ENCODE peak calls at places on chromosome 9, in seven cellular contexts. N is GM23338, G is PC-3, J is MM.1S, M is OCI-LY7, X is GM23248, W is SK-N-SH. O is an unnamed sample.
A peak's percentile ranks its signal among the peaks of the same experiment; 100 is the strongest.

GRCh38 chr9:89845862-89846261 is 241.1 kb downstream of the GADD45G start:
- DNase-seq in N (no peak), G (no peak), J (no peak), M (no peak), X (no peak), W (no peak), O (no peak)

GRCh38 chr9:113164536-113165300 is 13.9 kb downstream of the SLC31A2 start:
- DNase-seq in N (no peak), G (no peak), J (no peak), M (no peak), X (peak; percentile 76), W (peak; percentile 21), O (no peak)

GRCh38 chr9:73143606-73144328 is 7.9 kb upstream of the ANXA1 start:
- DNase-seq in N (no peak), G (peak; percentile 92), J (no peak), M (no peak), X (peak; percentile 83), W (no peak), O (peak; percentile 75)

GRCh38 chr9:114303977-114304376 is 18.9 kb upstream of the ORM1 start:
- DNase-seq in N (no peak), G (no peak), J (no peak), M (no peak), X (no peak), W (no peak), O (peak; percentile 3)

GRCh38 chr9:9881692-9882091 is 731.1 kb downstream of the PTPRD start:
- DNase-seq in N (no peak), G (no peak), J (no peak), M (no peak), X (no peak), W (no peak), O (no peak)

GRCh38 chr9:91305596-91305995 is 56.1 kb downstream of the AUH start:
- DNase-seq in N (no peak), G (no peak), J (no peak), M (no peak), X (no peak), W (no peak), O (no peak)

GRCh38 chr9:126150411-126151030 is 176.1 kb upstream of the MVB12B start:
- DNase-seq in N (no peak), G (no peak), J (no peak), M (no peak), X (no peak), W (peak; percentile 52), O (no peak)

GRCh38 chr9:7115606-7116005 is 357.8 kb downstream of the KDM4C start:
- DNase-seq in N (no peak), G (no peak), J (no peak), M (no peak), X (no peak), W (no peak), O (no peak)

GRCh38 chr9:138075961-138076649 is 198.5 kb downstream of the CACNA1B start:
- DNase-seq in N (no peak), G (no peak), J (no peak), M (no peak), X (no peak), W (peak; percentile 6), O (no peak)

GRCh38 chr9:136578915-136579637 is 33.2 kb upstream of the NOTCH1 start:
- DNase-seq in N (no peak), G (peak; percentile 11), J (no peak), M (peak; percentile 21), X (peak; percentile 26), W (peak; percentile 59), O (no peak)

GRCh38 chr9:37574241-37574721 is 1.9 kb downstream of the FBXO10 start:
- DNase-seq in N (peak; percentile 32), G (no peak), J (no peak), M (no peak), X (peak; percentile 71), W (peak; percentile 25), O (peak; percentile 46)

GRCh38 chr9:127163409-127163808 is 41.0 kb upstream of the ANGPTL2 start:
- DNase-seq in N (no peak), G (no peak), J (peak; percentile 79), M (peak; percentile 72), X (peak; percentile 85), W (no peak), O (no peak)

GRCh38 chr9:87740198-87740597 is 14.3 kb downstream of the CTSL start:
- DNase-seq in N (no peak), G (no peak), J (no peak), M (no peak), X (no peak), W (no peak), O (no peak)

GRCh38 chr9:34709196-34709978 is 549 bp downstream of the CCL21 start:
- DNase-seq in N (no peak), G (no peak), J (no peak), M (no peak), X (no peak), W (no peak), O (no peak)

GRCh38 chr9:135584934-135585333 is 23.4 kb downstream of the PAEP start:
- DNase-seq in N (no peak), G (no peak), J (no peak), M (no peak), X (no peak), W (no peak), O (no peak)

GRCh38 chr9:14213504-14213903 is 100.4 kb downstream of the NFIB start:
- DNase-seq in N (no peak), G (no peak), J (no peak), M (no peak), X (no peak), W (no peak), O (no peak)

GRCh38 chr9:71795097-71795807 is 26.9 kb upstream of the CEMIP2 start:
- DNase-seq in N (no peak), G (no peak), J (peak; percentile 63), M (peak; percentile 95), X (no peak), W (no peak), O (no peak)

GRCh38 chr9:137083418-137084004 is 3.3 kb upstream of the MAN1B1 start:
- DNase-seq in N (no peak), G (peak; percentile 92), J (no peak), M (no peak), X (peak; percentile 98), W (no peak), O (peak; percentile 85)

GRCh38 chr9:123922911-123923310 is 7.0 kb downstream of the DENND1A start:
- DNase-seq in N (no peak), G (no peak), J (no peak), M (no peak), X (no peak), W (no peak), O (no peak)

GRCh38 chr9:33167949-33168535 is 906 bp upstream of the B4GALT1 start:
- DNase-seq in N (no peak), G (no peak), J (peak; percentile 7), M (peak; percentile 39), X (peak; percentile 50), W (no peak), O (peak; percentile 35)

GRCh38 chr9:69016366-69017096 is 2.6 kb upstream of the PRKACG start:
- DNase-seq in N (no peak), G (no peak), J (no peak), M (no peak), X (no peak), W (no peak), O (no peak)

GRCh38 chr9:85610074-85610855 is 131.5 kb downstream of the AGTPBP1 start:
- DNase-seq in N (peak; percentile 85), G (peak; percentile 73), J (peak; percentile 82), M (peak; percentile 73), X (peak; percentile 78), W (peak; percentile 74), O (peak; percentile 81)

GRCh38 chr9:26356491-26356890 is 536.1 kb downstream of the CAAP1 start:
- DNase-seq in N (no peak), G (no peak), J (no peak), M (no peak), X (no peak), W (no peak), O (no peak)

GRCh38 chr9:124659099-124659659 is 111.9 kb downstream of the NR6A1 start:
- DNase-seq in N (peak; percentile 67), G (peak; percentile 69), J (peak; percentile 15), M (peak; percentile 61), X (peak; percentile 96), W (peak; percentile 71), O (peak; percentile 89)

GRCh38 chr9:137506702-137507171 is 43.5 kb downstream of the PNPLA7 start:
- DNase-seq in N (no peak), G (no peak), J (no peak), M (no peak), X (peak; percentile 81), W (no peak), O (no peak)

GRCh38 chr9:17810728-17811634 is 232.1 kb downstream of the SH3GL2 start:
- DNase-seq in N (peak; percentile 87), G (peak; percentile 69), J (peak; percentile 41), M (peak; percentile 68), X (peak; percentile 84), W (peak; percentile 50), O (peak; percentile 90)

GRCh38 chr9:21988056-21988990 is 5.9 kb downstream of the CDKN2A start:
- DNase-seq in N (no peak), G (no peak), J (no peak), M (no peak), X (no peak), W (no peak), O (no peak)

DNA sequence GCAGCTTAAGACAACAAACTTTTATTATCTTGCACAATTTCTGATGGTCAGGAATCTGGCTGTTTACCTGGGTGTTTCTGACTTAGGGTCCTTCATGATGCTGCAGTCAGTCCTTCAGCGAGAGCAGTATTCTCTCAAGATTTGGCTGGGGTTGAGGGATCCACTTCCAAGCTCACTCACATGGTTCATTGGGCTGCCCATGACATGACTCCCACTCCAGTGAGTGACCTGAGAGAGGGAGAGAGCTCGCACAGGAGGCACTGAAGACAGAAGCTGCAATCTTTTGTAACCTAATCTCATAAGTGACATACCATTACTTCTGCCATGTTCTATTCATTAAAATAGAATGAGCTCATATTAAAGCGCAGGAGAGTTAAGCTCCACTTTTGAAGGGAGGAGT is 212.6 kb downstream of the SPATA31D1 start:
- DNase-seq in N (no peak), G (no peak), J (no peak), M (no peak), X (no peak), W (no peak), O (no peak)
- TF ChIP-seq EZH2phosphoT487 in N (no peak), G (no peak), J (no peak), M (no peak), X (no peak), W (no peak), O (no peak)

DNA sequence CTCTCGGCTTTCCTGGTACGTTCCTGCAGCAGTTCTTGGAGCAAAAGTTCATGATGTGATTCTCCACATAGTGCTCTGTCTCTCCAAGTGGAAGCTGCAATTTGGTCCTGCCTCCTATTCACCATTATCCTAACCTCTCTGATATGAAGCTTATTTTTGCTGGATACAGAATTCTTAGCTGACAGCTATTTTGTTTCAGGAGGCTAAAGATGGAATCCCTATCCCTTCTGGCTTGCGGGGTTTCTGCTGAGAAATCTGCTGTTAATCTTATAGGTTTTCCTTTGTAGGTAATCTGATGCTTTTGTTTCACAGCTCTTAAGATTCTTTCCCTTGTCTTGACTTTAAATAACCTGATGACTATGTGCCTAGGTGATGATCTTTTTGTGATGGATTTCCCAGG is 181.6 kb upstream of the VLDLR start:
- DNase-seq in N (peak; percentile 13), G (no peak), J (no peak), M (no peak), X (no peak), W (no peak), O (no peak)
- H3K9me2 ChIP-seq in N (peaks cover 3% of the 10 kb centered on the region), G (no peaks in the 10 kb centered on the region), J (no peaks in the 10 kb centered on the region), M (no peaks in the 10 kb centered on the region), X (no peaks in the 10 kb centered on the region), W (no peaks in the 10 kb centered on the region), O (no peaks in the 10 kb centered on the region)

GRCh38 chr9:130433168-130433946 is 11.4 kb upstream of the ASS1 start:
- DNase-seq in N (peak; percentile 82), G (peak; percentile 39), J (no peak), M (no peak), X (peak; percentile 82), W (peak; percentile 92), O (peak; percentile 79)
- TF ChIP-seq EZH2phosphoT487 in N (no peak), G (no peak), J (no peak), M (no peak), X (no peak), W (no peak), O (no peak)

GRCh38 chr9:132391446-132391845 is 15.2 kb downstream of the TTF1 start:
- DNase-seq in N (no peak), G (no peak), J (no peak), M (no peak), X (no peak), W (no peak), O (no peak)
- H3K9me2 ChIP-seq in N (no peaks in the 10 kb centered on the region), G (no peaks in the 10 kb centered on the region), J (no peaks in the 10 kb centered on the region), M (no peaks in the 10 kb centered on the region), X (no peaks in the 10 kb centered on the region), W (no peaks in the 10 kb centered on the region), O (no peaks in the 10 kb centered on the region)

O was measured in hepatocyte.